ENCODE peak calls at places on chromosomes 16 and 17, in nine cellular contexts. One of them, this sample, is unnamed.

GRCh38 chr17:20009052-20009301 is 182 bp upstream of the SPECC1 start:
- DNase-seq in GM23338: peak
- DNase-seq in H1: no peak
- DNase-seq in prostate gland: no peak
- DNase-seq in transverse colon: no peak
- DNase-seq in K562: peak
- DNase-seq in HL-60: no peak
- DNase-seq in breast epithelium: no peak
- DNase-seq in esophagus muscularis mucosa: no peak
- DNase-seq in this sample: no peak

GRCh38 chr16:51237861-51238378 is 86.8 kb upstream of the SALL1 start:
- DNase-seq in GM23338: no peak
- DNase-seq in H1: no peak
- DNase-seq in prostate gland: no peak
- DNase-seq in transverse colon: no peak
- DNase-seq in K562: no peak
- DNase-seq in HL-60: no peak
- DNase-seq in breast epithelium: no peak
- DNase-seq in esophagus muscularis mucosa: no peak
- DNase-seq in this sample: no peak

GRCh38 chr16:3541527-3542152 is 35.6 kb downstream of the NLRC3 start:
- DNase-seq in GM23338: peak
- DNase-seq in H1: no peak
- DNase-seq in prostate gland: no peak
- DNase-seq in transverse colon: no peak
- DNase-seq in K562: no peak
- DNase-seq in HL-60: no peak
- DNase-seq in breast epithelium: no peak
- DNase-seq in esophagus muscularis mucosa: no peak
- DNase-seq in this sample: no peak

GRCh38 chr17:55990332-55991006 is 162.8 kb upstream of the ANKFN1 start:
- DNase-seq in GM23338: peak
- DNase-seq in H1: peak
- DNase-seq in prostate gland: no peak
- DNase-seq in transverse colon: no peak
- DNase-seq in K562: no peak
- DNase-seq in HL-60: no peak
- DNase-seq in breast epithelium: no peak
- DNase-seq in esophagus muscularis mucosa: no peak
- DNase-seq in this sample: no peak

GRCh38 chr17:67528751-67529436 is 151.8 kb downstream of the PITPNC1 start:
- DNase-seq in GM23338: peak
- DNase-seq in H1: no peak
- DNase-seq in prostate gland: peak
- DNase-seq in transverse colon: peak
- DNase-seq in K562: no peak
- DNase-seq in HL-60: no peak
- DNase-seq in breast epithelium: no peak
- DNase-seq in esophagus muscularis mucosa: peak
- DNase-seq in this sample: peak

GRCh38 chr17:50947844-50948514 is 81.8 kb upstream of the TOB1 start:
- DNase-seq in GM23338: no peak
- DNase-seq in H1: no peak
- DNase-seq in prostate gland: peak
- DNase-seq in transverse colon: peak
- DNase-seq in K562: peak
- DNase-seq in HL-60: peak
- DNase-seq in breast epithelium: peak
- DNase-seq in esophagus muscularis mucosa: no peak
- DNase-seq in this sample: peak

GRCh38 chr16:50826797-50827316 is 85.0 kb downstream of the CYLD start:
- DNase-seq in GM23338: no peak
- DNase-seq in H1: no peak
- DNase-seq in prostate gland: no peak
- DNase-seq in transverse colon: no peak
- DNase-seq in K562: no peak
- DNase-seq in HL-60: no peak
- DNase-seq in breast epithelium: no peak
- DNase-seq in esophagus muscularis mucosa: no peak
- DNase-seq in this sample: no peak

GRCh38 chr17:13562271-13562800 is 39.4 kb downstream of the HS3ST3A1 start:
- DNase-seq in GM23338: no peak
- DNase-seq in H1: no peak
- DNase-seq in prostate gland: no peak
- DNase-seq in transverse colon: no peak
- DNase-seq in K562: no peak
- DNase-seq in HL-60: no peak
- DNase-seq in breast epithelium: no peak
- DNase-seq in esophagus muscularis mucosa: no peak
- DNase-seq in this sample: no peak

GRCh38 chr17:35788504-35788998 is 6.9 kb downstream of the MMP28 start:
- DNase-seq in GM23338: no peak
- DNase-seq in H1: no peak
- DNase-seq in prostate gland: no peak
- DNase-seq in transverse colon: no peak
- DNase-seq in K562: no peak
- DNase-seq in HL-60: no peak
- DNase-seq in breast epithelium: no peak
- DNase-seq in esophagus muscularis mucosa: no peak
- DNase-seq in this sample: no peak

GRCh38 chr16:23494188-23494587 is 16.1 kb downstream of the GGA2 start:
- DNase-seq in GM23338: no peak
- DNase-seq in H1: no peak
- DNase-seq in prostate gland: peak
- DNase-seq in transverse colon: no peak
- DNase-seq in K562: peak
- DNase-seq in HL-60: no peak
- DNase-seq in breast epithelium: peak
- DNase-seq in esophagus muscularis mucosa: no peak
- DNase-seq in this sample: no peak

GRCh38 chr17:34892864-34893263 is 68.4 kb downstream of the CCT6B start:
- DNase-seq in GM23338: peak
- DNase-seq in H1: peak
- DNase-seq in prostate gland: no peak
- DNase-seq in transverse colon: no peak
- DNase-seq in K562: peak
- DNase-seq in HL-60: peak
- DNase-seq in breast epithelium: no peak
- DNase-seq in esophagus muscularis mucosa: no peak
- DNase-seq in this sample: no peak

GRCh38 chr16:24358117-24358516 is 102.0 kb downstream of the CACNG3 start:
- DNase-seq in GM23338: no peak
- DNase-seq in H1: no peak
- DNase-seq in prostate gland: no peak
- DNase-seq in transverse colon: no peak
- DNase-seq in K562: no peak
- DNase-seq in HL-60: no peak
- DNase-seq in breast epithelium: no peak
- DNase-seq in esophagus muscularis mucosa: no peak
- DNase-seq in this sample: no peak

GRCh38 chr16:27945233-27945975 is 118.1 kb downstream of the GSG1L start:
- DNase-seq in GM23338: peak
- DNase-seq in H1: no peak
- DNase-seq in prostate gland: no peak
- DNase-seq in transverse colon: no peak
- DNase-seq in K562: no peak
- DNase-seq in HL-60: no peak
- DNase-seq in breast epithelium: no peak
- DNase-seq in esophagus muscularis mucosa: no peak
- DNase-seq in this sample: no peak

DNA sequence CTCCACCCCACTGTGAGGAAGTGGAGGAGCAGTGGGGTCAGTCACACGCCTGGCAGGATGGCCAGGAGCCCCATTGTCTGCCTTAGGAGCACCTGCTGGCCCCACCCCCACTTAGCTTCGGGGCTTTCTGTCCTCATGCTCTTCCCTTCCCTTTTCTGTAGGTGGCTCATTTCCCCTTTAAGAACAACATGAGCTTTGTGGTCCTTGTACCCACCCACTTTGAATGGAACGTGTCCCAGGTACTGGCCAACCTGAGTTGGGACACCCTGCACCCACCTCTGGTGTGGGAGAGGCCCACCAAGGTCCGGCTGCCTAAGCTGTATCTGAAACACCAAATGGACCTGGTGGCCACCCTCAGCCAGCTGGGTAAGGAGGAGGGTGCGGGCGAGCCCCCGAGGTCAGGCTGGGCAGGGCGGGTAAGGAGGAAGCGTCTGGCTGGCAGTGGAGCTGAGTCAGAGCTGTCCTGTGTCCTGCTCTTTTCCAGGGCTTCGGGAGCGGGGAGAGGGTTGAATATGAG is 9.4 kb upstream of the SERPINF1 start:
- DNase-seq in GM23338: peak
- DNase-seq in H1: no peak
- DNase-seq in prostate gland: no peak
- DNase-seq in transverse colon: peak
- DNase-seq in K562: no peak
- DNase-seq in HL-60: no peak
- DNase-seq in breast epithelium: peak
- DNase-seq in esophagus muscularis mucosa: no peak
- DNase-seq in this sample: peak
- TF ChIP-seq CTCF in GM23338: no peak
- TF ChIP-seq CTCF in H1: no peak
- TF ChIP-seq CTCF in prostate gland: peak
- TF ChIP-seq CTCF in transverse colon: no peak
- TF ChIP-seq CTCF in K562: no peak
- TF ChIP-seq CTCF in HL-60: no peak
- TF ChIP-seq CTCF in breast epithelium: no peak
- TF ChIP-seq CTCF in esophagus muscularis mucosa: no peak
- TF ChIP-seq CTCF in this sample: no peak

DNA sequence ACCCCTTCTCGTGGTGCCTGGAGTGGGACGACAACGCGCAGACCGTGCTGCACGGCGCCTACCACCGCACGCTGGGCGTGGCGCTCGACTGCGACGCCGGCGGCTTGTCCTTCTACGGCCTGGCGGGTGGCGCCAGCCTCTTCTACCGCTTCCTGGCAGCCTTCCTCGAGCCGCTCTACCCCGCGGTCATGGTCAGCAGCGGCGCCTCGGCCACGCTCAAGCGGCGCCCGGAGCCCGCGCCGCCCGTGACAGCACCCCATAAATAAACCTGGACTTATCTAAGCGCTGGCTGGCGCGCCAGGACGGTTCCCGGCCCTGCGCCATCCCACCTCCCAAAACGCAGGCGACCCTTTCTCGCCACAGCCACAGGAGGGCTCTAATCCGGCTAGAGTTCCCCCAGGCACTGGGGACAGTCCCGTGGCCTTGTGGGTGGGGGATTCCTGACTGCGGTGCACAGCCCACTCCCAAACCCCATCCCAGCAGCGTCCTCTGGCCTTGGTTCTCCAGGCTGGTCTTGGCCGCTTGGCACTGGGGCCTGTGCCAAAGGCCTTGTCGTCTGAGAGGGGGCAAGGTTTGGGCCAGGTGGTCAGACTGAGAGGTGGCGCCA is 10.2 kb upstream of the SLC16A5 start:
- DNase-seq in GM23338: peak
- DNase-seq in H1: no peak
- DNase-seq in prostate gland: peak
- DNase-seq in transverse colon: peak
- DNase-seq in K562: no peak
- DNase-seq in HL-60: no peak
- DNase-seq in breast epithelium: no peak
- DNase-seq in esophagus muscularis mucosa: peak
- DNase-seq in this sample: peak
- TF ChIP-seq POLR2AphosphoS5 in GM23338: peak
- TF ChIP-seq POLR2AphosphoS5 in H1: no peak
- TF ChIP-seq POLR2AphosphoS5 in prostate gland: peak
- TF ChIP-seq POLR2AphosphoS5 in transverse colon: no peak
- TF ChIP-seq POLR2AphosphoS5 in K562: no peak
- TF ChIP-seq POLR2AphosphoS5 in HL-60: no peak
- TF ChIP-seq POLR2AphosphoS5 in breast epithelium: no peak
- TF ChIP-seq POLR2AphosphoS5 in esophagus muscularis mucosa: peak
- TF ChIP-seq POLR2AphosphoS5 in this sample: peak

GRCh38 chr16:81314603-81315270 is at the start of gene GAN:
- DNase-seq in GM23338: peak
- DNase-seq in H1: peak
- DNase-seq in prostate gland: peak
- DNase-seq in transverse colon: peak
- DNase-seq in K562: peak
- DNase-seq in HL-60: peak
- DNase-seq in breast epithelium: peak
- DNase-seq in esophagus muscularis mucosa: peak
- DNase-seq in this sample: peak

GRCh38 chr16:81318711-81319110 is 3.9 kb downstream of the GAN start:
- DNase-seq in GM23338: peak
- DNase-seq in H1: no peak
- DNase-seq in prostate gland: no peak
- DNase-seq in transverse colon: no peak
- DNase-seq in K562: no peak
- DNase-seq in HL-60: no peak
- DNase-seq in breast epithelium: no peak
- DNase-seq in esophagus muscularis mucosa: no peak
- DNase-seq in this sample: no peak

GRCh38 chr16:81316176-81316496 is 1.4 kb downstream of the GAN start:
- DNase-seq in GM23338: no peak
- DNase-seq in H1: no peak
- DNase-seq in prostate gland: no peak
- DNase-seq in transverse colon: no peak
- DNase-seq in K562: no peak
- DNase-seq in HL-60: no peak
- DNase-seq in breast epithelium: no peak
- DNase-seq in esophagus muscularis mucosa: no peak
- DNase-seq in this sample: no peak

GRCh38 chr16:81313731-81314602 is 795 bp upstream of the GAN start:
- DNase-seq in GM23338: peak
- DNase-seq in H1: peak
- DNase-seq in prostate gland: no peak
- DNase-seq in transverse colon: no peak
- DNase-seq in K562: no peak
- DNase-seq in HL-60: no peak
- DNase-seq in breast epithelium: no peak
- DNase-seq in esophagus muscularis mucosa: no peak
- DNase-seq in this sample: no peak

GRCh38 chr16:81315271-81316175 is 761 bp downstream of the GAN start:
- DNase-seq in GM23338: peak
- DNase-seq in H1: no peak
- DNase-seq in prostate gland: peak
- DNase-seq in transverse colon: peak
- DNase-seq in K562: peak
- DNase-seq in HL-60: peak
- DNase-seq in breast epithelium: peak
- DNase-seq in esophagus muscularis mucosa: no peak
- DNase-seq in this sample: peak
- TF ChIP-seq CTCF in GM23338: no peak
- TF ChIP-seq CTCF in H1: no peak
- TF ChIP-seq CTCF in prostate gland: peak
- TF ChIP-seq CTCF in transverse colon: peak
- TF ChIP-seq CTCF in K562: peak
- TF ChIP-seq CTCF in HL-60: no peak
- TF ChIP-seq CTCF in breast epithelium: no peak
- TF ChIP-seq CTCF in esophagus muscularis mucosa: no peak
- TF ChIP-seq CTCF in this sample: no peak

DNA sequence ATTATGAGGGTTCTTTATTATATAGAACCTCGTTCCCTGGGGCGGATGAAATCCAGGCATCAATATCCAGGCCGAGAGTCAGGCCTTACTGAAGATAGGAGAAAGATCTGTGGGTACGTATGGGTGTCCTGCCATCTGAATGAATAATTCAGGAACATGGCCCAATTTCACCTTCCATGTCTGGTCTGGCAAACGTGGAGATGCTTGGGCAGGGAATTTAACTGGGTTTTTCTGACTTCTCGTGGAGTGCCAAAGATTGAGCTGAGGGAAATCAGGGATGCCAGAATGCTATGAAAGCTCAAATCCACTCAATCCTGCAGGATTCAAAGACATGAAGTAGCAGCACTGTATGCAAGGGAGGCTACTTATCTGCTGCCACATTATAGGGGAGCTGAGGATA is 302.8 kb downstream of the SLC39A11 start:
- DNase-seq in GM23338: no peak
- DNase-seq in H1: no peak
- DNase-seq in prostate gland: no peak
- DNase-seq in transverse colon: no peak
- DNase-seq in K562: no peak
- DNase-seq in HL-60: no peak
- DNase-seq in breast epithelium: no peak
- DNase-seq in esophagus muscularis mucosa: no peak
- DNase-seq in this sample: no peak
- TF ChIP-seq POLR2AphosphoS5 in GM23338: no peak
- TF ChIP-seq POLR2AphosphoS5 in H1: no peak
- TF ChIP-seq POLR2AphosphoS5 in prostate gland: no peak
- TF ChIP-seq POLR2AphosphoS5 in transverse colon: no peak
- TF ChIP-seq POLR2AphosphoS5 in K562: no peak
- TF ChIP-seq POLR2AphosphoS5 in HL-60: no peak
- TF ChIP-seq POLR2AphosphoS5 in breast epithelium: no peak
- TF ChIP-seq POLR2AphosphoS5 in esophagus muscularis mucosa: no peak
- TF ChIP-seq POLR2AphosphoS5 in this sample: no peak